ENCODE peak calls at places on chromosome 5, in eight cellular contexts. H is upper lobe of right lung; X is psoas muscle; M is H7; Y is cardiac muscle cell; V is HFF-Myc; B is GM12865; P is CD8-positive, alpha-beta memory T cell. N is an unnamed sample.

GRCh38 chr5:103079796-103080195 is 40.1 kb downstream of the GIN1 start:
- DNase-seq in H (no peak), X (no peak), M (no peak), Y (no peak), V (no peak), B (no peak), P (no peak), N (no peak)

GRCh38 chr5:41649659-41650058 is 139.3 kb upstream of the PLCXD3 start:
- DNase-seq in H (no peak), X (no peak), M (no peak), Y (peak; percentile 49), V (no peak), B (no peak), P (no peak), N (no peak)

GRCh38 chr5:179276838-179277395 is 68.3 kb downstream of the ADAMTS2 start:
- DNase-seq in H (no peak), X (no peak), M (peak; percentile 79), Y (no peak), V (no peak), B (no peak), P (no peak), N (no peak)

GRCh38 chr5:32951878-32952277 is 240.8 kb downstream of the NPR3 start:
- DNase-seq in H (no peak), X (no peak), M (no peak), Y (no peak), V (no peak), B (no peak), P (no peak), N (no peak)

GRCh38 chr5:61414806-61415205 is 82.7 kb downstream of the ZSWIM6 start:
- DNase-seq in H (no peak), X (no peak), M (no peak), Y (no peak), V (no peak), B (no peak), P (no peak), N (no peak)

GRCh38 chr5:139415221-139415861 is 11.5 kb upstream of the SPATA24 start:
- DNase-seq in H (no peak), X (peak; percentile 63), M (no peak), Y (no peak), V (no peak), B (no peak), P (no peak), N (no peak)

GRCh38 chr5:131980696-131981095 is 30.8 kb downstream of the ACSL6 start:
- DNase-seq in H (peak; percentile 46), X (no peak), M (no peak), Y (no peak), V (no peak), B (no peak), P (no peak), N (no peak)

GRCh38 chr5:179974946-179975712 is 67.4 kb upstream of the TBC1D9B start:
- DNase-seq in H (peak; percentile 70), X (no peak), M (peak; percentile 80), Y (peak; percentile 41), V (no peak), B (peak; percentile 59), P (peak; percentile 1), N (peak; percentile 44)

GRCh38 chr5:171512397-171512796 is 93.0 kb downstream of the FGF18 start:
- DNase-seq in H (no peak), X (no peak), M (no peak), Y (no peak), V (no peak), B (no peak), P (no peak), N (no peak)

GRCh38 chr5:172642511-172642910 is 1.4 kb downstream of the NEURL1B start:
- DNase-seq in H (no peak), X (peak; percentile 15), M (no peak), Y (no peak), V (no peak), B (no peak), P (no peak), N (no peak)

GRCh38 chr5:172644229-172644628 is 3.2 kb downstream of the NEURL1B start:
- DNase-seq in H (no peak), X (peak; percentile 9), M (no peak), Y (no peak), V (no peak), B (no peak), P (no peak), N (no peak)

GRCh38 chr5:172642046-172642409 is 965 bp downstream of the NEURL1B start:
- DNase-seq in H (peak; percentile 9), X (no peak), M (no peak), Y (no peak), V (no peak), B (no peak), P (no peak), N (no peak)

GRCh38 chr5:172643392-172643871 is 2.4 kb downstream of the NEURL1B start:
- DNase-seq in H (peak; percentile 26), X (peak; percentile 5), M (no peak), Y (no peak), V (no peak), B (no peak), P (no peak), N (no peak)

GRCh38 chr5:172642926-172643325 is 1.9 kb downstream of the NEURL1B start:
- DNase-seq in H (peak; percentile 48), X (no peak), M (no peak), Y (no peak), V (no peak), B (no peak), P (no peak), N (no peak)
- H3K4me3 ChIP-seq in H (peak overlapping the region; percentile 71), X (peak overlapping the region; percentile 81), M (no peak overlapping the region), Y (no peak overlapping the region), V (no peak overlapping the region), B (no peak overlapping the region), P (no peak overlapping the region), N (no peak overlapping the region)

GRCh38 chr5:149931992-149932436 is 12.6 kb downstream of the PDE6A start:
- DNase-seq in H (no peak), X (no peak), M (no peak), Y (no peak), V (no peak), B (no peak), P (no peak), N (no peak)

GRCh38 chr5:149932445-149933350 is 11.9 kb downstream of the PDE6A start:
- DNase-seq in H (no peak), X (peak; percentile 73), M (peak; percentile 80), Y (no peak), V (no peak), B (no peak), P (no peak), N (no peak)

GRCh38 chr5:149930754-149931574 is 13.6 kb downstream of the PDE6A start:
- DNase-seq in H (no peak), X (no peak), M (no peak), Y (no peak), V (no peak), B (no peak), P (no peak), N (no peak)

GRCh38 chr5:149935431-149935901 is 9.1 kb downstream of the PDE6A start:
- DNase-seq in H (no peak), X (no peak), M (no peak), Y (no peak), V (no peak), B (no peak), P (no peak), N (no peak)

DNA sequence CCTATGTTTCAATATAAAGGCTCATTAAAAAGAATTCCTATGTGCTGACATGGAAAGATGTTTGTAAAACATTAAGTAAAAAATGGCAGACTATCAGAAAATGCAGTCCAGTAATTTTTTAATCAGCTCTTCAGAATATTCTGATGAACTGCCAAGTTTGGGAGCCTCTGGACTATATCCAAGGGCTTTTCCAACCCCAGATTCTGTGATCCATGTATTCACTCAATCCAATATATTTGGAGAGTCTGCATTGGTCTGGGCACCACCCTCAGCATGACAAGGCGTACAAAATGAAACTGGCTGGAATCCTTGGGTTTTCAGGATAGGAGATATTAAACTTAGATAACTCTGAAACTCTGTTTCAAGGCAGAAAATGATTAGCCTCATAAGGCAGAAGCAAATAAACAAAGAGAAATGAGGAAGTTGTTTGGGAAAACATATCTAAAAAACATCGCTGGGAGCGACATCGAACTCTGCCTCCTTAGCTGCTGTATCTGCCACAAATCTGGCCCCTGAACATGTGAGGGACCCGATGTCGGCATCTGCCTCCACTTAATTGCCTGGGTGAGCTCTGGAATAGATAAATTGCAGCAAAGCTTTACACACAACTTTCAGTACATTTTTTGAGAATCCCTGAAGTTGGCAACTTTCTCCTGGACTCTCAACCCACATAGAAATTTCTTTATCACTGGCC is 14.4 kb downstream of the PDE6A start:
- DNase-seq in H (no peak), X (no peak), M (no peak), Y (peak; percentile 58), V (no peak), B (no peak), P (no peak), N (no peak)
- H3K4me3 ChIP-seq in H (peak overlapping the region; percentile 34), X (no peak overlapping the region), M (no peak overlapping the region), Y (no peak overlapping the region), V (no peak overlapping the region), B (no peak overlapping the region), P (no peak overlapping the region), N (no peak overlapping the region)

DNA sequence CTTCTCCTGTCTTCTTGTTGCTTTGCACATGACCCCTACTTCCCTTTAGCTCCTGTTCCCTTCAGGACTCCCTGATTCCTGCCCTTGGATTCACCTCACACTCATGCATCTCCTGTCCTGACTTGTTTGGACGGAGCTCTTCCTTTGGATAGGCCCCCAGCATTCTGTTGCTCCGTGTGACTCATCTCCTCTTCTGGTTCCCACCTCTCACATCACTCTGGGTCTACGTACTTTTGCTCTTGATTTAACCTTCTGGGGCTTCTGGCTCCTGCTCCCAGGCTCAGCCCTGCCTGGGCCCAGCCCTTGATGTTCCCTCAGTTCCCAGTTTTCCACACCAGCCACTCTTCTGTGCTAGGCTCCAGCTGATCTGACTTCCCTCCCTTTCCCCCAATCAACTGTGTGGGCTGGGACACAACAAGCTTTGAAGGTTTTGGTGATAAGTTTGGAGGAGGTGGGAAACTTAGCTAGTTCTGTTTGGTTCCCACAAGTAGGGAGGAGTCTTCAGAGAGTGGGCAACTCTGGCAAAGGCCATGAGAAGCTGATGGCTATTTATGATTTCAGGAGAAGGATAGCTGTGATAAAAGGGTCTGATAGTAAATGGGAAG is 331.5 kb downstream of the ARHGEF28 start:
- DNase-seq in H (no peak), X (no peak), M (no peak), Y (no peak), V (no peak), B (no peak), P (no peak), N (no peak)
- H3K4me3 ChIP-seq in H (no peak overlapping the region), X (no peak overlapping the region), M (no peak overlapping the region), Y (no peak overlapping the region), V (no peak overlapping the region), B (no peak overlapping the region), P (no peak overlapping the region), N (no peak overlapping the region)

DNA sequence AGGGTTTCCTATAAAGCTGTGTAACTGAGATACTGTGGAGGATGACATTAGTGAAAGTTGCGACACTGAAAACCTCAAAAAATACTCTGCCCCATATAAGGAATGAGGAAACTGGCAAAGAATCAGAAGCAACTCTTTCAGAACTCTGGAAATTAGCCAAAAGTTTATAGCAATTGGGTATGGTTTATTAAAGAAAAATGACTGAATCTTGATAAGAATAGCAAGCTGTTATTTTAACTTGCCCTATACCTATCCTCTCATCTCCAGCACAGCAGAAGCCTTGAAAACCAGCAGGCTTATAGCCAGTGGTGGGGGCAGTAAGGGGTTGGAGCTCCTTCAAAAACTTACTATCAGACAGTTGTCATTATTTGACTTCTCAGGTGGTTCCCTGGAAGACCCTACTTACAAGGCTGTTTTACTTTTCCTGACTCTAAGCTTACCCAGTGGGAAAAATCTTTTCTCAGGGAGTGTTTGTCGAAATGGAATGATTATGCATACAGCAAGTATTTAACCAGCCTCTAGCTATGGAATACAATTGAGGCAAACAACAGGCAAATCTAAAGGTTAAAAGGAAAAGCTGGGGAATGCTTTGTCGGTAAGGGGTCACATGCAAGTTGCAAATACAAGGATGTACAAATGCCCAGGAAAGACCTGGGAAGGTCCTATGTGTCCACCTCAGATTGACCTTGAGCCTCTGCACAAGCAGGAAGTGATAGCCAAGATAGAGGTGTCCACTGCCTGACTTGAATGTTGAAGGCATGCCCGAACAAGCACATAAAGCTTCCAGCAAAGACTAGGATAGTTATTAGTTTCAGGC is 21.0 kb upstream of the FAM151B start:
- DNase-seq in H (no peak), X (no peak), M (no peak), Y (peak; percentile 83), V (peak; percentile 4), B (no peak), P (no peak), N (no peak)
- H3K4me3 ChIP-seq in H (no peak overlapping the region), X (no peak overlapping the region), M (no peak overlapping the region), Y (no peak overlapping the region), V (no peak overlapping the region), B (no peak overlapping the region), P (no peak overlapping the region), N (no peak overlapping the region)

N was measured in GM12864.